ENCODE peak calls at places on chromosomes 16 and 17, in seven cellular contexts. M, T, A, Q, V, Z and J are unnamed samples.
A peak's percentile ranks its signal among the peaks of the same experiment; 100 is the strongest.

GRCh38 chr17:50593321-50593720 is 32.8 kb downstream of the CACNA1G start:
- DNase-seq in A (peak; percentile 66), V (peak; percentile 83), Z (no peak), Q (peak; percentile 92), T (no peak), M (no peak), J (peak; percentile 52)

GRCh38 chr17:82864721-82865240 is 25.0 kb upstream of the ZNF750 start:
- DNase-seq in Z (no peak), M (no peak), Q (no peak), V (peak; percentile 68), T (no peak), A (no peak), J (no peak)

GRCh38 chr17:69179227-69179952 is 37.7 kb upstream of the ABCA6 start:
- DNase-seq in A (no peak), V (no peak), Z (no peak), T (no peak), Q (no peak), M (peak; percentile 75), J (no peak)

GRCh38 chr17:32590974-32591373 is 104.2 kb downstream of the CDK5R1 start:
- DNase-seq in Z (no peak), A (no peak), Q (peak; percentile 10), T (no peak), V (no peak), M (no peak), J (no peak)

GRCh38 chr17:81429353-81429774 is 34.1 kb downstream of the BAHCC1 start:
- DNase-seq in T (no peak), M (peak; percentile 87), V (peak; percentile 91), Q (peak; percentile 94), Z (peak; percentile 91), A (peak; percentile 78), J (peak; percentile 83)

GRCh38 chr16:26050489-26050888 is 358.7 kb downstream of the HS3ST4 start:
- DNase-seq in T (no peak), A (no peak), Z (no peak), Q (no peak), V (no peak), M (no peak), J (no peak)

GRCh38 chr17:27319536-27320221 is 25.8 kb downstream of the WSB1 start:
- DNase-seq in Q (peak; percentile 86), V (no peak), Z (peak; percentile 94), M (peak; percentile 91), T (no peak), A (peak; percentile 74), J (peak; percentile 81)

GRCh38 chr17:75513667-75514052 is 1.7 kb downstream of the CASKIN2 start:
- DNase-seq in Z (no peak), A (no peak), V (peak; percentile 48), Q (no peak), T (no peak), M (no peak), J (no peak)

GRCh38 chr16:57141822-57142631 is 43.8 kb downstream of the PSME3IP1 start:
- DNase-seq in A (no peak), V (peak; percentile 55), M (no peak), T (no peak), Z (peak; percentile 56), Q (no peak), J (no peak)

GRCh38 chr16:31200821-31201510 is 1.6 kb downstream of the PYCARD start:
- DNase-seq in M (no peak), Q (no peak), V (no peak), A (no peak), T (no peak), Z (no peak), J (no peak)

GRCh38 chr16:10876799-10877341 is at the start of gene CIITA:
- DNase-seq in Z (peak; percentile 87), V (no peak), T (no peak), M (peak; percentile 62), A (peak; percentile 74), Q (peak; percentile 72), J (peak; percentile 75)

GRCh38 chr17:32870969-32871368 is 6.0 kb downstream of the MYO1D start:
- DNase-seq in A (no peak), Q (no peak), M (peak; percentile 30), T (no peak), V (no peak), Z (no peak), J (no peak)

GRCh38 chr17:80882323-80882722 is 109.3 kb upstream of the CHMP6 start:
- DNase-seq in Q (no peak), T (no peak), A (no peak), Z (peak; percentile 41), M (no peak), V (peak; percentile 62), J (no peak)

GRCh38 chr17:74671031-74671771 is 41.5 kb downstream of the CD300LF start:
- DNase-seq in M (peak; percentile 90), V (peak; percentile 94), Q (peak; percentile 74), T (peak; percentile 45), A (peak; percentile 75), Z (no peak), J (peak; percentile 90)

GRCh38 chr16:6726621-6727020 is 606.0 kb upstream of the RBFOX1 start:
- DNase-seq in A (no peak), M (no peak), Q (no peak), V (no peak), T (no peak), Z (no peak), J (no peak)

GRCh38 chr16:66695935-66696668 is 441 bp downstream of the CMTM4 start:
- DNase-seq in T (no peak), A (peak; percentile 72), Z (peak; percentile 67), V (peak; percentile 87), Q (peak; percentile 78), M (no peak), J (peak; percentile 30)

GRCh38 chr16:89026121-89026612 is 49.2 kb upstream of the CBFA2T3 start:
- DNase-seq in V (no peak), Q (no peak), M (no peak), Z (no peak), T (peak; percentile 12), A (no peak), J (no peak)

GRCh38 chr16:8675183-8676159 is 1.1 kb downstream of the ABAT start:
- DNase-seq in Z (peak; percentile 66), M (peak; percentile 18), Q (peak; percentile 53), V (no peak), T (peak; percentile 48), A (no peak), J (peak; percentile 41)

GRCh38 chr16:53817117-53817516 is 113.2 kb downstream of the FTO start:
- DNase-seq in T (no peak), V (no peak), Q (no peak), Z (no peak), M (peak; percentile 95), A (no peak), J (no peak)

GRCh38 chr17:8670486-8670885 is 40.0 kb upstream of the MYH10 start:
- DNase-seq in Z (no peak), V (no peak), A (no peak), T (no peak), Q (no peak), M (peak; percentile 12), J (no peak)

GRCh38 chr16:54270711-54271110 is 15.9 kb downstream of the IRX3 start:
- DNase-seq in Z (no peak), T (no peak), V (no peak), A (no peak), M (no peak), Q (no peak), J (no peak)

GRCh38 chr17:79752175-79752574 is 21.4 kb downstream of the ENPP7 start:
- DNase-seq in Q (no peak), V (peak; percentile 44), T (no peak), M (no peak), Z (no peak), A (no peak), J (no peak)

GRCh38 chr17:76567634-76568432 is 17.8 kb downstream of the ST6GALNAC2 start:
- DNase-seq in Z (no peak), M (no peak), Q (peak; percentile 52), A (peak; percentile 41), V (no peak), T (no peak), J (peak; percentile 70)

GRCh38 chr17:82350182-82351030 is 8.6 kb upstream of the TEX19 start:
- DNase-seq in Z (no peak), T (no peak), M (no peak), Q (no peak), A (no peak), V (no peak), J (no peak)

GRCh38 chr16:27824006-27824405 is 239.5 kb downstream of the GSG1L start:
- DNase-seq in A (no peak), Q (no peak), T (no peak), Z (peak; percentile 45), M (no peak), V (no peak), J (no peak)
- H3K27ac ChIP-seq in A (no peak overlapping the region), Q (no peak overlapping the region), T (no peak overlapping the region), Z (no peak overlapping the region), M (no peak overlapping the region), V (no peak overlapping the region), J (no peak overlapping the region)

DNA sequence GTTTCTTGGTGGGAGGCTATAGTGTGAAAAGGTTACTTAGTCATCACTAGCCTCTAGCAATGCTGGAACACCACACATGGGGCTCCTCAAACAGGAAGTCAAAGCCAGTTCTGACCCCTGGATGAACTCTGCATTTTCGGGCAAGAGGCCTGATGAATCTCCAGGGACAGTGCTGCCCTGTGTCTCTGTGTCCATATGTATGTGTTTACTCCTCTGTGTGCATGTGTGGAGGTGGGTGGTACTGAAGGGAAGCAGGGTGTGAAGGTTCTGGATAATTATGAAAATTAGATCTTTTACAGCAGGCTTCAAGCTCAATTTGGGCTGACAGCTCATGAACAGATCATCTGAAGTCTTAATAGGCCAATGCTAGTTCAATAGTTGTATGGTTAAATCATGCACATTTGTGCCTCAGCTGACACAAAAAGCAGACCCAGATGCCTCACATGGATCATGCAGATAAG is 133.6 kb downstream of the SNX11 start:
- DNase-seq in Z (peak; percentile 62), V (no peak), M (peak; percentile 91), T (no peak), A (peak; percentile 37), Q (peak; percentile 7), J (no peak)
- H3K4me3 ChIP-seq in Z (no peak overlapping the region), V (no peak overlapping the region), M (no peak overlapping the region), T (no peak overlapping the region), A (no peak overlapping the region), Q (no peak overlapping the region), J (no peak overlapping the region)

GRCh38 chr17:64621772-64622171 is 40.3 kb downstream of the SMURF2 start:
- DNase-seq in V (no peak), A (no peak), M (no peak), T (no peak), Z (no peak), Q (no peak), J (no peak)
- H3K4me1 ChIP-seq in V (no peaks in the 10 kb centered on the region), A (peaks cover 22% of the 10 kb centered on the region), M (peaks cover 18% of the 10 kb centered on the region), T (no peaks in the 10 kb centered on the region), Z (peaks cover 10% of the 10 kb centered on the region), Q (peaks cover 31% of the 10 kb centered on the region), J (no peaks in the 10 kb centered on the region)

GRCh38 chr16:72787130-72787518 is 260.8 kb downstream of the ZFHX3 start:
- DNase-seq in V (no peak), M (no peak), Q (no peak), Z (no peak), A (no peak), T (no peak), J (peak; percentile 32)
- H3K27ac ChIP-seq in V (peak overlapping the region; percentile 66), M (no peak overlapping the region), Q (no peak overlapping the region), Z (peak overlapping the region; percentile 71), A (peak overlapping the region; percentile 63), T (no peak overlapping the region), J (peak overlapping the region; percentile 81)

DNA sequence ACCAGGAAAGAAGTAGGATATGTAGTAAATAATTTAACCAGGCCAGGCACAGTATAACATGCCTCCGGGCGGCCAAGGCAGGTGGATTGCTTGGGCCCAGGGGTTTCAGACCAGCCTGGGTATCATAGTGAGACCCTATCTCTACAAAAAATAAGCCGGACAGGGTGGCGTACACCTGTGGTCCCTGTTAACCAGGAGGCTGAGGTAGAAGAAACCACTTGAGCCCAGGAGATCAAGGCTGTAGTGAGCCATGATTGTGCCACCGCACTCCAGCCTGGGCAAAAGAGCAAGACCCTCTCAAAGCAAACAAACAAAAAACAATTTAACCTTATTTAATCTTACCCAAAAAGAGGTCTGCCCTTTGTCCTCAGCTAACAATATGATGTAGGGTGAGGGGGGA is 3.5 kb downstream of the ZDHHC7 start:
- DNase-seq in M (no peak), A (no peak), V (no peak), Q (no peak), Z (no peak), T (no peak), J (no peak)
- H3K4me3 ChIP-seq in M (no peak overlapping the region), A (no peak overlapping the region), V (no peak overlapping the region), Q (no peak overlapping the region), Z (no peak overlapping the region), T (no peak overlapping the region), J (no peak overlapping the region)